ENCODE peak calls at places on chromosomes 1 and 21, in four cellular contexts. J, W, N and H are unnamed samples.

GRCh38 chr1:26280333-26281042 is 602 bp downstream of the SH3BGRL3 start:
- DNase-seq in W (no peak), N (no peak), J (no peak), H (no peak)

GRCh38 chr1:216686860-216687545 is 36.2 kb downstream of the ESRRG start:
- DNase-seq in W (peak; percentile 10), J (no peak), N (no peak), H (no peak)

GRCh38 chr1:38451541-38451993 is 405.0 kb upstream of the POU3F1 start:
- DNase-seq in N (no peak), W (peak; percentile 2), J (no peak), H (no peak)

GRCh38 chr1:25906644-25907300 is 553 bp upstream of the STMN1 start:
- DNase-seq in W (no peak), J (no peak), N (no peak), H (no peak)

GRCh38 chr1:112509005-112509659 is 367 bp downstream of the WNT2B start:
- DNase-seq in N (no peak), J (no peak), W (no peak), H (no peak)

GRCh38 chr1:221708987-221709386 is 32.9 kb downstream of the DUSP10 start:
- DNase-seq in N (no peak), W (peak; percentile 60), J (no peak), H (no peak)

GRCh38 chr21:35779690-35780570 is 280.4 kb downstream of the SETD4 start:
- DNase-seq in W (peak; percentile 28), N (no peak), J (peak; percentile 77), H (no peak)

GRCh38 chr1:3779265-3779911 is 6.8 kb downstream of the SMIM1 start:
- DNase-seq in J (no peak), N (no peak), W (no peak), H (no peak)

GRCh38 chr1:24329797-24330543 is 10.8 kb downstream of the GRHL3 start:
- DNase-seq in W (peak; percentile 37), N (no peak), J (no peak), H (no peak)

GRCh38 chr21:31173881-31174555 is 135.7 kb upstream of the KRTAP19-8 start:
- DNase-seq in W (peak; percentile 33), N (no peak), J (no peak), H (no peak)

GRCh38 chr1:93143729-93144229 is 36.4 kb downstream of the TMED5 start:
- DNase-seq in J (no peak), N (no peak), W (no peak), H (no peak)

GRCh38 chr1:15393475-15394260 is 16.0 kb upstream of the EFHD2 start:
- DNase-seq in W (no peak), N (no peak), J (no peak), H (no peak)

GRCh38 chr21:45478115-45478801 is 64.0 kb downstream of the SLC19A1 start:
- DNase-seq in N (no peak), W (peak; percentile 78), J (no peak), H (peak; percentile 38)

GRCh38 chr1:76219589-76219914 is 145.0 kb downstream of the ST6GALNAC3 start:
- DNase-seq in J (no peak), W (no peak), N (no peak), H (no peak)

GRCh38 chr21:45283611-45284455 is 3.9 kb downstream of the POFUT2 start:
- DNase-seq in W (no peak), J (no peak), N (no peak), H (no peak)

GRCh38 chr1:179169616-179170467 is 59.6 kb downstream of the ABL2 start:
- DNase-seq in J (peak; percentile 67), N (no peak), W (peak; percentile 81), H (no peak)

GRCh38 chr1:36083219-36083618 is 675 bp upstream of the TEKT2 start:
- DNase-seq in J (no peak), N (no peak), W (no peak), H (no peak)

GRCh38 chr21:36330904-36331303 is 10.9 kb downstream of the MORC3 start:
- DNase-seq in J (no peak), W (peak; percentile 69), N (peak; percentile 16), H (no peak)

GRCh38 chr1:172241540-172241939 is 178.9 kb upstream of the C1orf105 start:
- DNase-seq in J (no peak), W (peak; percentile 3), N (no peak), H (no peak)

GRCh38 chr1:241591317-241591716 is 48.9 kb downstream of the CHML start:
- DNase-seq in N (no peak), W (no peak), J (peak; percentile 33), H (no peak)

GRCh38 chr1:183593356-183593755 is 3.1 kb upstream of the NCF2 start:
- DNase-seq in J (no peak), N (peak; percentile 68), W (no peak), H (peak; percentile 68)

GRCh38 chr1:228084325-228084724 is 1.8 kb downstream of the ARF1 start:
- DNase-seq in J (peak; percentile 61), N (no peak), W (peak; percentile 74), H (no peak)

GRCh38 chr21:46071082-46071481 is 26.8 kb upstream of the COL6A2 start:
- DNase-seq in W (no peak), N (no peak), J (no peak), H (no peak)

GRCh38 chr1:15453773-15454172 is 2.8 kb upstream of the CELA2A start:
- DNase-seq in W (no peak), N (no peak), J (no peak), H (no peak)

GRCh38 chr1:162302246-162302645 is 74.4 kb downstream of the SPATA46 start:
- DNase-seq in J (no peak), W (peak; percentile 19), N (no peak), H (no peak)

GRCh38 chr1:63073530-63074306 is 248.6 kb upstream of the FOXD3 start:
- DNase-seq in W (peak; percentile 4), J (no peak), N (no peak), H (no peak)

DNA sequence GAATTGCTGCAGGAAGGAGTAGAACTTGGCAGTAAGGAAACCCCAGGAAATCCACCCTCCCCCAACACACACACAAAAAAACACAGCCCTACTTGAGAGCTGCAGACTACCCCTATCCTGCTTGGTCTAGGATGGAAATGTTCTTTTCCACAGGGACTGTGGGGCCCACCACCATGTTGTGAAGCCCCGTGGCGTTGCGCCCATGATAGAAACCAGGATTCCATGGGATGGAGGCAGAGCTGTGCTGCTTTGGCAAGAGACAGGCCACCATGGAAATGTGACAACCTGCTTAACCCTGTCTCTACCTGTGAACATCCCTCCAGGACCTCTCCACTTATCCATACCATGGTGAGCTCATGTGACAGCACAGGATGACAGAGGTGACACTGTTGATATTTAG is 121.1 kb upstream of the NGF start:
- DNase-seq in N (no peak), J (no peak), W (no peak), H (no peak)
- H3K4me3 ChIP-seq in N (no peak overlapping the region), J (no peak overlapping the region), W (no peak overlapping the region), H (no peak overlapping the region)

GRCh38 chr21:41142051-41142795 is 25.7 kb upstream of the BACE2 start:
- DNase-seq in N (no peak), W (peak; percentile 54), J (peak; percentile 55), H (no peak)
- TF ChIP-seq CTCF in N (no peak), W (no peak), J (no peak), H (no peak)

GRCh38 chr1:150807257-150807637 is 813 bp downstream of the CTSK start:
- DNase-seq in W (peak; percentile 33), J (no peak), N (no peak), H (no peak)
- H3K4me3 ChIP-seq in W (peak overlapping the region; percentile 21), J (peak overlapping the region; percentile 27), N (no peak overlapping the region), H (no peak overlapping the region)

GRCh38 chr1:215606036-215606435 is 38.9 kb downstream of the KCTD3 start:
- DNase-seq in W (no peak), N (no peak), J (no peak), H (no peak)
- TF ChIP-seq CTCF in W (no peak), N (no peak), J (no peak), H (no peak)